ENCODE peak calls at places on chromosome 21, in six cellular contexts. One of them, this sample, is unnamed.

GRCh38 chr21:31733521-31734149 is 1.7 kb upstream of the SCAF4 start:
- DNase-seq in T-helper 2 cell: no peak
- DNase-seq in stimulated activated CD8-positive, alpha-beta memory T cell treated with anti-CD3 and anti-CD28 coated beads, Interleukin-15, amount 100 ng/mL, for 4 hours: no peak
- DNase-seq in COR-L47: no peak
- DNase-seq in activated naive CD4-positive, alpha-beta T cell treated with Interleukin-2 at 50 U/mL for 16 hours: no peak
- DNase-seq in adrenal gland: no peak
- DNase-seq in this sample: no peak

GRCh38 chr21:33403786-33404571 is 766 bp downstream of the IFNGR2 start:
- DNase-seq in adrenal gland: peak; percentile 74
- DNase-seq in activated naive CD4-positive, alpha-beta T cell treated with Interleukin-2 at 50 U/mL for 16 hours: peak; percentile 32
- DNase-seq in T-helper 2 cell: no peak
- DNase-seq in COR-L47: no peak
- DNase-seq in stimulated activated CD8-positive, alpha-beta memory T cell treated with anti-CD3 and anti-CD28 coated beads, Interleukin-15, amount 100 ng/mL, for 4 hours: no peak
- DNase-seq in this sample: peak; percentile 50

GRCh38 chr21:31730687-31731111 is 1.2 kb downstream of the SCAF4 start:
- DNase-seq in adrenal gland: no peak
- DNase-seq in activated naive CD4-positive, alpha-beta T cell treated with Interleukin-2 at 50 U/mL for 16 hours: no peak
- DNase-seq in T-helper 2 cell: no peak
- DNase-seq in COR-L47: peak; percentile 41
- DNase-seq in stimulated activated CD8-positive, alpha-beta memory T cell treated with anti-CD3 and anti-CD28 coated beads, Interleukin-15, amount 100 ng/mL, for 4 hours: no peak
- DNase-seq in this sample: no peak

GRCh38 chr21:33402011-33402979 is 918 bp upstream of the IFNGR2 start:
- DNase-seq in T-helper 2 cell: no peak
- DNase-seq in activated naive CD4-positive, alpha-beta T cell treated with Interleukin-2 at 50 U/mL for 16 hours: no peak
- DNase-seq in stimulated activated CD8-positive, alpha-beta memory T cell treated with anti-CD3 and anti-CD28 coated beads, Interleukin-15, amount 100 ng/mL, for 4 hours: no peak
- DNase-seq in adrenal gland: peak; percentile 61
- DNase-seq in COR-L47: no peak
- DNase-seq in this sample: peak; percentile 48

GRCh38 chr21:22311741-22312462 is 1313.7 kb downstream of the NCAM2 start:
- DNase-seq in COR-L47: no peak
- DNase-seq in adrenal gland: no peak
- DNase-seq in T-helper 2 cell: no peak
- DNase-seq in stimulated activated CD8-positive, alpha-beta memory T cell treated with anti-CD3 and anti-CD28 coated beads, Interleukin-15, amount 100 ng/mL, for 4 hours: no peak
- DNase-seq in activated naive CD4-positive, alpha-beta T cell treated with Interleukin-2 at 50 U/mL for 16 hours: no peak
- DNase-seq in this sample: no peak

GRCh38 chr21:45935628-45936027 is 45.9 kb upstream of the COL6A1 start:
- DNase-seq in T-helper 2 cell: no peak
- DNase-seq in activated naive CD4-positive, alpha-beta T cell treated with Interleukin-2 at 50 U/mL for 16 hours: no peak
- DNase-seq in COR-L47: no peak
- DNase-seq in stimulated activated CD8-positive, alpha-beta memory T cell treated with anti-CD3 and anti-CD28 coated beads, Interleukin-15, amount 100 ng/mL, for 4 hours: no peak
- DNase-seq in adrenal gland: no peak
- DNase-seq in this sample: no peak

GRCh38 chr21:36297938-36298572 is 21.9 kb upstream of the MORC3 start:
- DNase-seq in T-helper 2 cell: peak; percentile 46
- DNase-seq in COR-L47: no peak
- DNase-seq in stimulated activated CD8-positive, alpha-beta memory T cell treated with anti-CD3 and anti-CD28 coated beads, Interleukin-15, amount 100 ng/mL, for 4 hours: peak; percentile 50
- DNase-seq in adrenal gland: peak; percentile 28
- DNase-seq in activated naive CD4-positive, alpha-beta T cell treated with Interleukin-2 at 50 U/mL for 16 hours: peak; percentile 63
- DNase-seq in this sample: peak; percentile 63

GRCh38 chr21:27759091-27759659 is 792.3 kb upstream of the ADAMTS5 start:
- DNase-seq in COR-L47: no peak
- DNase-seq in activated naive CD4-positive, alpha-beta T cell treated with Interleukin-2 at 50 U/mL for 16 hours: no peak
- DNase-seq in stimulated activated CD8-positive, alpha-beta memory T cell treated with anti-CD3 and anti-CD28 coated beads, Interleukin-15, amount 100 ng/mL, for 4 hours: no peak
- DNase-seq in adrenal gland: peak; percentile 12
- DNase-seq in T-helper 2 cell: no peak
- DNase-seq in this sample: peak; percentile 9

GRCh38 chr21:43190544-43191340 is 21.9 kb downstream of the CRYAA start:
- DNase-seq in stimulated activated CD8-positive, alpha-beta memory T cell treated with anti-CD3 and anti-CD28 coated beads, Interleukin-15, amount 100 ng/mL, for 4 hours: no peak
- DNase-seq in T-helper 2 cell: no peak
- DNase-seq in COR-L47: no peak
- DNase-seq in activated naive CD4-positive, alpha-beta T cell treated with Interleukin-2 at 50 U/mL for 16 hours: no peak
- DNase-seq in adrenal gland: no peak
- DNase-seq in this sample: no peak

GRCh38 chr21:29423521-29423920 is 124.8 kb downstream of the BACH1 start:
- DNase-seq in adrenal gland: no peak
- DNase-seq in COR-L47: no peak
- DNase-seq in stimulated activated CD8-positive, alpha-beta memory T cell treated with anti-CD3 and anti-CD28 coated beads, Interleukin-15, amount 100 ng/mL, for 4 hours: no peak
- DNase-seq in activated naive CD4-positive, alpha-beta T cell treated with Interleukin-2 at 50 U/mL for 16 hours: no peak
- DNase-seq in T-helper 2 cell: no peak
- DNase-seq in this sample: no peak

GRCh38 chr21:31180256-31181088 is 142.2 kb upstream of the KRTAP19-8 start:
- DNase-seq in COR-L47: no peak
- DNase-seq in stimulated activated CD8-positive, alpha-beta memory T cell treated with anti-CD3 and anti-CD28 coated beads, Interleukin-15, amount 100 ng/mL, for 4 hours: no peak
- DNase-seq in adrenal gland: no peak
- DNase-seq in activated naive CD4-positive, alpha-beta T cell treated with Interleukin-2 at 50 U/mL for 16 hours: no peak
- DNase-seq in T-helper 2 cell: no peak
- DNase-seq in this sample: peak; percentile 44

GRCh38 chr21:29649370-29649963 is 290.3 kb downstream of the GRIK1 start:
- DNase-seq in COR-L47: no peak
- DNase-seq in activated naive CD4-positive, alpha-beta T cell treated with Interleukin-2 at 50 U/mL for 16 hours: no peak
- DNase-seq in stimulated activated CD8-positive, alpha-beta memory T cell treated with anti-CD3 and anti-CD28 coated beads, Interleukin-15, amount 100 ng/mL, for 4 hours: no peak
- DNase-seq in T-helper 2 cell: no peak
- DNase-seq in adrenal gland: no peak
- DNase-seq in this sample: no peak

GRCh38 chr21:32338209-32338921 is 39.7 kb downstream of the MRAP start:
- DNase-seq in stimulated activated CD8-positive, alpha-beta memory T cell treated with anti-CD3 and anti-CD28 coated beads, Interleukin-15, amount 100 ng/mL, for 4 hours: no peak
- DNase-seq in adrenal gland: no peak
- DNase-seq in activated naive CD4-positive, alpha-beta T cell treated with Interleukin-2 at 50 U/mL for 16 hours: no peak
- DNase-seq in COR-L47: no peak
- DNase-seq in T-helper 2 cell: no peak
- DNase-seq in this sample: no peak

This sample was measured in kidney tubule cell.